ENCODE peak calls at places on chromosomes 1 and 21, in seven cellular contexts. T is effector memory CD4-positive, alpha-beta T cell; N is gastrocnemius medialis; S is sigmoid colon; K is AG04450; L is lung; B is pancreas. C is an unnamed sample.

GRCh38 chr1:966603-967295 is 467 bp downstream of the PLEKHN1 start:
- DNase-seq in K (no peak), S (peak; percentile 83), B (peak; percentile 52), T (peak; percentile 57), L (peak; percentile 74), N (no peak), C (peak; percentile 77)

GRCh38 chr1:32350785-32351076 is 11.6 kb downstream of the FAM229A start:
- DNase-seq in S (no peak), B (peak; percentile 37), L (no peak), N (no peak), K (no peak), T (no peak), C (no peak)

GRCh38 chr1:9889411-9889810 is 20.7 kb downstream of the CTNNBIP1 start:
- DNase-seq in S (no peak), T (no peak), L (no peak), B (no peak), K (no peak), N (no peak), C (no peak)

GRCh38 chr1:31135973-31136600 is 70.6 kb upstream of the PUM1 start:
- DNase-seq in B (no peak), T (no peak), S (no peak), L (no peak), K (no peak), N (no peak), C (no peak)

GRCh38 chr21:45169001-45169400 is 94.6 kb downstream of the ADARB1 start:
- DNase-seq in L (no peak), T (no peak), N (no peak), B (no peak), K (no peak), S (peak; percentile 57), C (no peak)

GRCh38 chr1:20678599-20678998 is 17.4 kb upstream of the DDOST start:
- DNase-seq in K (no peak), L (no peak), B (no peak), N (no peak), T (no peak), S (no peak), C (no peak)

GRCh38 chr1:65195495-65196417 is 47.8 kb downstream of the AK4 start:
- DNase-seq in B (no peak), T (no peak), K (no peak), N (no peak), S (no peak), L (no peak), C (no peak)

GRCh38 chr1:170660281-170660713 is 3.6 kb upstream of the PRRX1 start:
- DNase-seq in K (no peak), B (no peak), N (no peak), S (no peak), T (no peak), L (no peak), C (no peak)

GRCh38 chr1:214031267-214031650 is 43.5 kb downstream of the PROX1 start:
- DNase-seq in B (no peak), S (no peak), K (no peak), N (no peak), L (no peak), T (no peak), C (no peak)

GRCh38 chr1:67338642-67339041 is 31.0 kb downstream of the IL12RB2 start:
- DNase-seq in N (no peak), K (no peak), B (no peak), S (no peak), T (no peak), L (no peak), C (no peak)

GRCh38 chr1:207423560-207424292 is 30.4 kb upstream of the CR2 start:
- DNase-seq in T (no peak), K (no peak), L (no peak), N (no peak), S (no peak), B (no peak), C (no peak)

GRCh38 chr21:30206551-30207251 is 9.2 kb downstream of the CLDN8 start:
- DNase-seq in L (no peak), S (no peak), B (no peak), T (no peak), K (no peak), N (no peak), C (no peak)

GRCh38 chr1:78840447-78841251 is 165.9 kb downstream of the ADGRL4 start:
- DNase-seq in L (no peak), B (peak; percentile 7), S (no peak), K (peak; percentile 55), N (no peak), T (no peak), C (no peak)

GRCh38 chr1:241499910-241500309 is 19.6 kb downstream of the FH start:
- DNase-seq in K (peak; percentile 16), T (no peak), N (no peak), S (no peak), L (no peak), B (no peak), C (no peak)

GRCh38 chr1:28893403-28894102 is 20.8 kb upstream of the EPB41 start:
- DNase-seq in S (no peak), B (no peak), N (no peak), K (no peak), L (no peak), T (no peak), C (no peak)

GRCh38 chr1:192439373-192440025 is 122.7 kb downstream of the RGS21 start:
- DNase-seq in T (no peak), B (no peak), S (no peak), K (peak; percentile 63), L (no peak), N (no peak), C (no peak)

GRCh38 chr1:166840309-166841302 is 1.3 kb downstream of the POGK start:
- DNase-seq in B (peak; percentile 51), T (no peak), K (peak; percentile 3), N (no peak), L (peak; percentile 42), S (no peak), C (no peak)

GRCh38 chr1:204834329-204834728 is 36.3 kb upstream of the NFASC start:
- DNase-seq in S (no peak), N (no peak), L (no peak), B (no peak), K (no peak), T (no peak), C (no peak)

GRCh38 chr1:204830671-204831585 is 39.7 kb upstream of the NFASC start:
- DNase-seq in S (no peak), N (no peak), B (no peak), T (no peak), L (no peak), K (no peak), C (no peak)

GRCh38 chr1:204826970-204827369 is 43.7 kb upstream of the NFASC start:
- DNase-seq in K (no peak), T (no peak), B (no peak), N (no peak), L (no peak), S (no peak), C (no peak)

GRCh38 chr1:204829133-204829532 is 41.5 kb upstream of the NFASC start:
- DNase-seq in S (no peak), N (no peak), L (no peak), B (no peak), K (no peak), T (no peak), C (no peak)

DNA sequence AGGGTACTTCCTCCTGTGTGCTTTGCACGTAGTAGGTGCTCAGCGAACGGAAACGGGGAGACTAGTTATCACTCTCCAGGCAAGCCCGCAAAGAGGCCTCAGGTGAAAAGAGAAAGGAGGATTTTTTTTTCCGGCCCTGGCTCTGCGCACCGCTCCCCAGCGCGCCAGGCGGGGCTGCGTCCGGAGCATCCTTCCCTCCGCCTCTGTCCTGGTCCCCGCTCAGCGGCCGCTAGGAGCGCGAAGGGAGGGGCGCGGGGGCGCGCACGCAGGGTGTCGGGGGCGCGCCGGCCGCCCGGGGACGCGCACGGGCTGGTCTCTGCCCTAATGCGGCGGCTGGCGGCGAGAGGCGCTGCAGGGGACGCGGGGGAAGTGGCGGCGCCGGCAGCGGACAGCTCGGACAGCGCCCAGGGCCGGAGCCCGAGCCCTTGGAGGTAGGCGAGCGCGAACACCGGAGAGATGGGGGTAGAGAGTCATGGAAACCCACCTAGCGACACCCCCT is 42.3 kb upstream of the NFASC start:
- DNase-seq in T (no peak), L (no peak), N (no peak), S (peak; percentile 90), B (peak; percentile 46), K (no peak), C (no peak)
- H3K27ac ChIP-seq in T (no peak overlapping the region), L (no peak overlapping the region), N (peak overlapping the region; percentile 45), S (peak overlapping the region; percentile 78), B (no peak overlapping the region), K (no peak overlapping the region), C (peak overlapping the region; percentile 82)

GRCh38 chr1:209761021-209761635 is 5.3 kb downstream of the TRAF3IP3 start:
- DNase-seq in T (no peak), S (no peak), N (no peak), L (no peak), K (no peak), B (no peak), C (no peak)
- H3K9me3 ChIP-seq in T (no peaks in the 10 kb centered on the region), S (no peaks in the 10 kb centered on the region), N (no peaks in the 10 kb centered on the region), L (no peaks in the 10 kb centered on the region), K (no peaks in the 10 kb centered on the region), B (no peaks in the 10 kb centered on the region), C (no peaks in the 10 kb centered on the region)

DNA sequence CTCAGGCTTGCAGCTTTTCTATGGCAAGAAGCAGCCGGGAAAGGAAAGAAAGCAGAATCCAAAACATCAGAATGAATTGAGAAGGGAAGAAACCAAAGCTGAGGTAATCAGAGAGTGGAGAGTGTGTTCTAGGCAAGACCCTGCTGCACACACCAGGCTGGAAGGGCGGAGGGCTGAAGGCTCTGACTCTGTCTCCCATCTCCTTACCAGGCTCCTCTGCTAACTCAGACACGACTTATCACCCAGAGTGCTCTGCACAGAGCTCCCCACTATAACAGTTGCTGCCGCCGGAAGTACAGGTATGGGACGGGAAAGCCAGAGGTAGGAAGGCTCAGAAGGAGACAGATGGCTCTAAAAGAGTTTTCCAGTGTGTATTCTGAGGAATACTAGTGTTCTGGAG is 1.2 kb downstream of the SCNM1 start:
- DNase-seq in B (no peak), K (no peak), L (no peak), N (no peak), S (no peak), T (no peak), C (no peak)
- H3K27ac ChIP-seq in B (no peak overlapping the region), K (peak overlapping the region; percentile 87), L (no peak overlapping the region), N (peak overlapping the region; percentile 91), S (no peak overlapping the region), T (peak overlapping the region; percentile 66), C (no peak overlapping the region)

GRCh38 chr1:92653605-92654381 is 131.1 kb downstream of the EVI5 start:
- DNase-seq in S (no peak), L (no peak), T (no peak), K (no peak), N (no peak), B (no peak), C (no peak)

GRCh38 chr1:92655197-92655801 is 129.6 kb downstream of the EVI5 start:
- DNase-seq in T (no peak), N (no peak), K (no peak), L (no peak), B (no peak), S (no peak), C (no peak)
- H3K9me3 ChIP-seq in T (no peaks in the 10 kb centered on the region), N (no peaks in the 10 kb centered on the region), K (no peaks in the 10 kb centered on the region), L (peaks cover 19% of the 10 kb centered on the region), B (no peaks in the 10 kb centered on the region), S (no peaks in the 10 kb centered on the region), C (peaks cover 7% of the 10 kb centered on the region)

GRCh38 chr1:205373022-205373421 is 16.3 kb upstream of the KLHDC8A start:
- DNase-seq in N (no peak), K (no peak), B (no peak), T (no peak), S (no peak), L (no peak), C (no peak)
- H3K27ac ChIP-seq in N (no peak overlapping the region), K (no peak overlapping the region), B (no peak overlapping the region), T (no peak overlapping the region), S (no peak overlapping the region), L (no peak overlapping the region), C (no peak overlapping the region)

GRCh38 chr1:160499631-160500030 is 23.4 kb downstream of the SLAMF6 start:
- DNase-seq in T (no peak), N (no peak), L (no peak), K (no peak), S (no peak), B (no peak), C (no peak)
- H3K9me3 ChIP-seq in T (no peaks in the 10 kb centered on the region), N (no peaks in the 10 kb centered on the region), L (no peaks in the 10 kb centered on the region), K (no peaks in the 10 kb centered on the region), S (no peaks in the 10 kb centered on the region), B (no peaks in the 10 kb centered on the region), C (no peaks in the 10 kb centered on the region)